ENCODE peak calls at places on chromosomes 1 and 21, in four cellular contexts. M is colonic mucosa, X is breast epithelium, Q is transverse colon. L is an unnamed sample.

GRCh38 chr1:35539073-35539823 is 18.0 kb downstream of the KIAA0319L start:
- DNase-seq in M (no peak), X (no peak), Q (no peak), L (no peak)

GRCh38 chr1:222843434-222844107 is 28.7 kb downstream of the DISP1 start:
- DNase-seq in X (no peak), Q (no peak), M (no peak), L (no peak)

GRCh38 chr1:201320168-201320842 is 37.0 kb downstream of the PKP1 start:
- DNase-seq in X (no peak), Q (no peak), M (no peak), L (no peak)

GRCh38 chr1:85259118-85259865 is at the start of gene C1orf52:
- DNase-seq in M (peak), X (peak), Q (peak), L (peak)

GRCh38 chr1:23422313-23422877 is 2.2 kb downstream of the TCEA3 start:
- DNase-seq in M (peak), Q (peak), X (peak), L (no peak)

GRCh38 chr1:162028726-162029125 is 5.1 kb upstream of the OLFML2B start:
- DNase-seq in Q (no peak), M (no peak), X (no peak), L (no peak)

GRCh38 chr1:155983191-155984023 is 5.1 kb upstream of the ARHGEF2 start:
- DNase-seq in Q (peak), M (no peak), X (no peak), L (no peak)

GRCh38 chr21:15617968-15618367 is 111.8 kb upstream of the USP25 start:
- DNase-seq in X (no peak), M (no peak), Q (no peak), L (no peak)

GRCh38 chr1:25610822-25611630 is 5.6 kb upstream of the MAN1C1 start:
- DNase-seq in Q (no peak), X (no peak), M (no peak), L (no peak)

GRCh38 chr1:108017698-108018097 is 52.7 kb upstream of the VAV3 start:
- DNase-seq in M (no peak), Q (no peak), X (no peak), L (no peak)

GRCh38 chr1:234870020-234870378 is 258.6 kb downstream of the TOMM20 start:
- DNase-seq in M (no peak), Q (no peak), X (no peak), L (no peak)

GRCh38 chr1:11558286-11558685 is 79.3 kb downstream of the DISP3 start:
- DNase-seq in X (no peak), M (no peak), Q (no peak), L (no peak)

GRCh38 chr1:215583185-215583692 is 16.1 kb downstream of the KCTD3 start:
- DNase-seq in X (no peak), M (no peak), Q (no peak), L (no peak)

GRCh38 chr1:212167098-212167497 is 118.1 kb upstream of the PPP2R5A start:
- DNase-seq in Q (no peak), X (no peak), M (no peak), L (no peak)

GRCh38 chr1:14267991-14268390 is 330.5 kb upstream of the KAZN start:
- DNase-seq in X (no peak), Q (no peak), M (no peak), L (no peak)

GRCh38 chr1:205360166-205360565 is 3.4 kb upstream of the KLHDC8A start:
- DNase-seq in Q (no peak), X (no peak), M (no peak), L (no peak)
- H3K27ac ChIP-seq in Q (no peak), X (no peak), M (no peak), L (peak)

GRCh38 chr1:158019177-158019868 is 25.9 kb downstream of the KIRREL1 start:
- DNase-seq in Q (peak), X (no peak), M (no peak), L (no peak)

GRCh38 chr1:158020877-158021630 is 27.6 kb downstream of the KIRREL1 start:
- DNase-seq in X (no peak), M (no peak), Q (no peak), L (no peak)

GRCh38 chr1:158014702-158015320 is 21.4 kb downstream of the KIRREL1 start:
- DNase-seq in X (no peak), Q (no peak), M (no peak), L (no peak)

GRCh38 chr1:158016651-158017335 is 23.3 kb downstream of the KIRREL1 start:
- DNase-seq in X (no peak), Q (no peak), M (no peak), L (no peak)

GRCh38 chr1:158017800-158018595 is 24.6 kb downstream of the KIRREL1 start:
- DNase-seq in Q (no peak), X (no peak), M (no peak), L (no peak)
- H3K27ac ChIP-seq in Q (peak), X (peak), M (peak), L (peak)

GRCh38 chr1:221031015-221031889 is 152.0 kb downstream of the HLX start:
- DNase-seq in Q (no peak), X (no peak), M (no peak), L (no peak)
- H3K27ac ChIP-seq in Q (no peak), X (no peak), M (no peak), L (no peak)

GRCh38 chr1:65416767-65417166 is 3.7 kb upstream of the LEPR start:
- DNase-seq in M (no peak), X (no peak), Q (no peak), L (no peak)

GRCh38 chr1:65417729-65418128 is 2.7 kb upstream of the LEPR start:
- DNase-seq in Q (no peak), M (no peak), X (no peak), L (no peak)

GRCh38 chr1:65412256-65412983 is 8.0 kb upstream of the LEPR start:
- DNase-seq in M (no peak), Q (no peak), X (no peak), L (no peak)

GRCh38 chr1:65409927-65410326 is 10.5 kb upstream of the LEPR start:
- DNase-seq in X (no peak), Q (no peak), M (no peak), L (no peak)

GRCh38 chr1:65412984-65413375 is 7.5 kb upstream of the LEPR start:
- DNase-seq in Q (no peak), M (no peak), X (no peak), L (no peak)
- H3K27ac ChIP-seq in Q (no peak), M (no peak), X (no peak), L (peak)

GRCh38 chr1:154603317-154603716 is 4.7 kb downstream of the ADAR start:
- DNase-seq in X (no peak), M (no peak), Q (no peak), L (no peak)

GRCh38 chr1:154595621-154596020 is 12.4 kb downstream of the ADAR start:
- DNase-seq in X (no peak), Q (no peak), M (no peak), L (no peak)

GRCh38 chr1:154598871-154599635 is 8.9 kb downstream of the ADAR start:
- DNase-seq in X (no peak), Q (no peak), M (no peak), L (no peak)

GRCh38 chr1:154594811-154595210 is 13.2 kb downstream of the ADAR start:
- DNase-seq in M (no peak), Q (no peak), X (no peak), L (no peak)

GRCh38 chr1:154599658-154600057 is 8.3 kb downstream of the ADAR start:
- DNase-seq in Q (no peak), X (no peak), M (no peak), L (peak)
- H3K27ac ChIP-seq in Q (no peak), X (peak), M (no peak), L (peak)

DNA sequence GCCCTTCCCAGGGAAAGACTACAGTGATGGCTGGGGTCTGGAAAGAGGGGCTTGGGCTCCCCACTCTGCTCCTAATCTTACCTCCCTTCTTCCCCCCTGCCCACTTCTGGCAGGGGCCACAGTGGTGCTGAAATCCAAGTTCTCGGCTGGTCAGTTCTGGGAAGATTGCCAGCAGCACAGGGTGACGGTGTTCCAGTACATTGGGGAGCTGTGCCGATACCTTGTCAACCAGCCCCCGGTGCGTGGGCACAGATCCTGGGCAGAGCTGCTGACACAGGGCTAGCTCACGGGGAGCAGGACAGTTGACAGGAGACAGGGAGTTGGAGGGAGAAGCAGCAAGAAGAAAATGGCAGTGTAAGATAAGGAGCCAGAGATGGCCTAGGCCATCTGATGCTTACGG is 2.4 kb downstream of the SLC27A3 start:
- DNase-seq in Q (no peak), M (no peak), X (no peak), L (no peak)
- H3K27ac ChIP-seq in Q (no peak), M (no peak), X (peak), L (no peak)

GRCh38 chr1:230977781-230978490 is 725 bp downstream of the TTC13 start:
- DNase-seq in M (peak), Q (peak), X (no peak), L (peak)

GRCh38 chr1:230979389-230979716 is 459 bp downstream of the ARV1 start:
- DNase-seq in X (no peak), Q (no peak), M (no peak), L (no peak)

GRCh38 chr1:230976360-230976759 is 2.3 kb downstream of the TTC13 start:
- DNase-seq in M (no peak), Q (no peak), X (no peak), L (no peak)

GRCh38 chr1:230978491-230979388 is at the start of the genes ARV1 and TTC13:
- DNase-seq in X (peak), M (peak), Q (peak), L (peak)

DNA sequence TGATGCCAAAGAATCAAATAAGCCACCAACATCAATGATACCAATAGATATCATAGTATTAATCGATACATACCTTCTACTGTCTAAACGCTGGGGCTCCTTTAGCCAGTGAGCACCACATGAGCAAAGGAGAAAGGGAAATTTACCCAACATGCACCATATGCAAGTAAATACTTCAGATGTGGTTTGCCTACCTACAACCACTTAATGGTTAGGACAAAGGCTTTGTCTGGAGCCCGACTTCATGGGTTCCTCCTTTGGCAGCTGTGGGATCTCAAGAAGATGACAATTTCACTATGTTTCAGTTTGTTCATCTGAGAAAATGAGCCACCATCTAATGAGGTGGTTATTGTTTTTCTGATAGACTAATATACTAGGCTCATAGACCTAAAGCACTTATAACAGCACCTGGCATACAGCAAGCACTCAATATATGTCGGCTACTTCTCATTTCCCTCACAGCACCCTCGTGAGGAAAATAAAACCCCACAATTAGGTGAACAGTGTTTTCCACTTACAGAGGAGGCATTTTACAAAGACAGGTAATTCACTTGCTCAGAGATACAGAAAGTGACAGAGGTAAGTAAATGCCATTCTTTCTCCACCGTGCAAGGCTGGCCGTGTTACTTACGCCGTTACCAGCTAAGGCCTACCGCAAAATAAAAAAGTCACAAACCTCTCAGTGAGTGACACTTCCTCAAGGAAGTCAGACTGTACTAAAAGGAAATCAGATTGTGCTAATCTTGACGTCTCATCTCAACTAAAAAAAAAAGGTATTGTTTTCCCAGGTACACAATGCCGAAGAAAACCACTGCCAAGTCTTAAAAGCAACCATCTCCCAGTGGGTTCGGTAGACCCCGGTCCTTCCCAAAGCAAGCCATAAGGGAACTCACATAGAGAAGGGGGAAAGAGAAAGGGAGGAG is 1.6 kb downstream of the TTC13 start:
- DNase-seq in M (peak), Q (no peak), X (no peak), L (no peak)
- H3K27ac ChIP-seq in M (peak), Q (peak), X (no peak), L (peak)

GRCh38 chr1:44811714-44812151 is 3.4 kb downstream of the BTBD19 start:
- DNase-seq in Q (no peak), X (peak), M (no peak), L (no peak)

GRCh38 chr1:44811234-44811633 is 2.9 kb downstream of the BTBD19 start:
- DNase-seq in Q (no peak), X (peak), M (no peak), L (no peak)

GRCh38 chr1:44808938-44809917 is 905 bp downstream of the BTBD19 start:
- DNase-seq in M (peak), X (peak), Q (peak), L (peak)

GRCh38 chr1:44810101-44810761 is 1.9 kb downstream of the BTBD19 start:
- DNase-seq in Q (peak), M (no peak), X (peak), L (peak)

DNA sequence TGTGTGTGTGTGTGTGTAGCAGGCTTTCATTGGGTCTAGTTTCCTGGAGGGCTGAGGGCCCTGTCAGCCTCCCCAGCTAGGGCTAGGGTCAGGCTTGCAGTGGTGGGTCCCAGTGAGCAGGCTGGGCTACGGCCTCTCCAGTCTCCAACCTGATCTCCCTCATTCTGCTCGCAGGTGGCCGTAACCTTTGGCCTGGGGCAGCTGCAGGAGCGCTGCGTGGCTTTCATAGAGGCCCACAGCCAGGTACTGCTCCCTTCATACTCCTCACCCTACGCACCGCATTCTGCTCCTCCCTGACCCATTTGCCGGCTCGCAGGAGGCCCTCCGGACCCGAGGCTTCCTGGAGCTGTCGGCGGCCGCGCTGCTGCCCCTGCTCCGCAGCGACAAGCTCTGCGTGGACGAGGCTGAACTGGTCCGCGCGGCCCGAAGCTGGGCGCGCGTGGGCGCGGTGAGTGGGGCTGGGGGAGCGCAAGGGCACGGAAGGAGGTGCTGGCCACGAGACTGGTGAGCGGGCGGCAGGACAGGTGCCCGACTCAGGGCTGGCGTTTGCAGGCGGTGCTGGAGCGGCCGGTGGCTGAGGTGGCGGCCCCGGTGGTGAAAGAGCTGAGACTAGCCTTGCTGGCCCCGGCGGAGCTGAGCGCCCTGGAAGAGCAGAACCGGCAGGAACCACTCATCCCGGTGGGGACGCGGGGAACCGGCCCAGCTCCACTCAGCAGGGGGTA is 4.7 kb downstream of the BTBD19 start:
- DNase-seq in X (peak), M (no peak), Q (peak), L (peak)
- H3K27ac ChIP-seq in X (peak), M (peak), Q (peak), L (peak)

DNA sequence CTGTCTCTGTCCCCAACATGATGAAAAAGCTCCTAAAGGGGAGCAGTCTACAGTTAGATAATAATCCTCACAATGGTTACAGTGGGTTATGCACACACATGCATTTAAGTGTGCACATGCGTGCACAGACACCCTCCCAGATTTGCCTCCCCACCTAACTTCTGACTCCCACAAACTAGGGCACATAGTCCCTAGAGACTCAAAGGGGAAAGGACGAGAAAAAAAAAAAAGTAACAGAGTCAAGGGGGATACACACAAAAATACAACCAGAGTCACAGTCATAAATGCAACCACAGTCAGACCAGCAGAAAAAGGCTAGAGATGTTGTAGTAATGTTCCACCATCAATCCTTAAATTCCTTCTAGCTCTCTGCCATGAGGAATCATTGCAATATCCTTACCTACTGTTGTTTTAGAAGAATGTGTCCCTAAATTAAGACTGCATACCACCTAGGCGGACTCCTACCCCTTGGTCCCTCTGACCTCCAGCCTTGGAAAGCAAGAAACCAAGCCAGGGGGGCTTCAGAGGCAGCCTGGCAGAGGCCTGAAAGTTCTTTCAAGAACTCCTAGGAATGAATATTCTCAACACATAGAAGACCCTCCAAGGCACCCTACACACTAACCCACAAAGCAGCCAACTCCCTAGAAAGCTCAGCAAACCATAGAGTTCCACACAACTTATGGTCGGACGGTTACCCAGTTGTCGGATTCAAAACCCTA is 1.3 kb downstream of the CRTC2 start:
- DNase-seq in M (no peak), X (no peak), Q (no peak), L (no peak)
- H3K27ac ChIP-seq in M (peak), X (peak), Q (peak), L (peak)

GRCh38 chr1:205317311-205317917 is 4.1 kb downstream of the NUAK2 start:
- DNase-seq in X (peak), M (peak), Q (peak), L (peak)
- H3K27ac ChIP-seq in X (peak), M (peak), Q (peak), L (peak)